ENCODE peak calls at places on chromosome 4, in six cellular contexts. F is GM10248, C is neural progenitor cell, M is posterior vena cava, I is memory B cell, R is astrocyte of the spinal cord. X is an unnamed sample.

GRCh38 chr4:148770848-148771247 is 328.6 kb upstream of the NR3C2 start:
- DNase-seq in F (no peak), C (no peak), M (no peak), I (no peak), R (no peak), X (no peak)

GRCh38 chr4:164731827-164732474 is 22.0 kb upstream of the SMIM31 start:
- DNase-seq in F (peak), C (peak), M (no peak), I (peak), R (peak), X (no peak)

GRCh38 chr4:5956285-5957021 is 61.8 kb downstream of the C4orf50 start:
- DNase-seq in F (no peak), C (peak), M (no peak), I (no peak), R (no peak), X (peak)

GRCh38 chr4:158769175-158769831 is 477 bp downstream of the FNIP2 start:
- DNase-seq in F (peak), C (no peak), M (peak), I (peak), R (no peak), X (no peak)

GRCh38 chr4:11626046-11626445 is 197.4 kb upstream of the HS3ST1 start:
- DNase-seq in F (no peak), C (no peak), M (no peak), I (no peak), R (no peak), X (no peak)

GRCh38 chr4:152434011-152434410 is 101.9 kb downstream of the FBXW7 start:
- DNase-seq in F (no peak), C (no peak), M (no peak), I (no peak), R (no peak), X (no peak)

GRCh38 chr4:188002346-188002745 is 6.8 kb downstream of the ZFP42 start:
- DNase-seq in F (no peak), C (no peak), M (no peak), I (no peak), R (no peak), X (no peak)

GRCh38 chr4:20126906-20127305 is 124.8 kb upstream of the SLIT2 start:
- DNase-seq in F (no peak), C (no peak), M (no peak), I (no peak), R (peak), X (no peak)

GRCh38 chr4:118032691-118033090 is 1.6 kb upstream of the NDST3 start:
- DNase-seq in F (no peak), C (no peak), M (no peak), I (no peak), R (peak), X (no peak)

GRCh38 chr4:111879539-111879938 is 265.7 kb upstream of the FAM241A start:
- DNase-seq in F (no peak), C (peak), M (no peak), I (no peak), R (no peak), X (no peak)

GRCh38 chr4:1583051-1583785 is 100.9 kb downstream of the FAM53A start:
- DNase-seq in F (no peak), C (no peak), M (peak), I (no peak), R (no peak), X (no peak)

X was measured in mesenteric fat pad.